ENCODE peak calls at places on chromosome 21, in five cellular contexts. U is AG09309; O is sciatic nerve; X is GDM1; H is stimulated activated CD8-positive, alpha-beta memory T cell treated with anti-CD3 and anti-CD28 coated beads, Interleukin-4, amount 100 ng/mL, for 24 hours. Y is an unnamed sample.

GRCh38 chr21:17610862-17611261 is 1.8 kb downstream of the BTG3 start:
- DNase-seq in U (no peak), O (no peak), X (no peak), H (no peak), Y (no peak)

GRCh38 chr21:36791695-36792451 is 93.0 kb downstream of the SIM2 start:
- DNase-seq in U (no peak), O (no peak), X (no peak), H (no peak), Y (no peak)

GRCh38 chr21:36704958-36705678 is 6.2 kb downstream of the SIM2 start:
- DNase-seq in U (no peak), O (peak; percentile 49), X (no peak), H (no peak), Y (no peak)

GRCh38 chr21:31343680-31344480 is at the start of gene TIAM1:
- DNase-seq in U (peak; percentile 38), O (peak; percentile 73), X (no peak), H (no peak), Y (peak; percentile 17)

GRCh38 chr21:32726742-32727477 is 903 bp downstream of the SYNJ1 start:
- DNase-seq in U (no peak), O (no peak), X (peak; percentile 11), H (no peak), Y (no peak)

GRCh38 chr21:25709684-25710265 is 24.9 kb downstream of the ATP5PF start:
- DNase-seq in U (no peak), O (no peak), X (no peak), H (no peak), Y (no peak)

GRCh38 chr21:42425603-42425985 is 21.9 kb downstream of the UBASH3A start:
- DNase-seq in U (no peak), O (no peak), X (no peak), H (no peak), Y (no peak)

GRCh38 chr21:17387030-17387617 is 125.7 kb upstream of the CXADR start:
- DNase-seq in U (no peak), O (peak; percentile 63), X (peak; percentile 16), H (peak; percentile 12), Y (no peak)

GRCh38 chr21:38591138-38591537 is 92.9 kb upstream of the ERG start:
- DNase-seq in U (no peak), O (no peak), X (no peak), H (no peak), Y (no peak)

GRCh38 chr21:45049725-45050359 is 24.5 kb upstream of the ADARB1 start:
- DNase-seq in U (no peak), O (peak; percentile 46), X (no peak), H (no peak), Y (no peak)

GRCh38 chr21:36697473-36698159 is 1.3 kb upstream of the SIM2 start:
- DNase-seq in U (no peak), O (no peak), X (no peak), H (no peak), Y (no peak)

GRCh38 chr21:42150458-42151085 is 68.4 kb upstream of the ABCG1 start:
- DNase-seq in U (no peak), O (peak; percentile 56), X (no peak), H (no peak), Y (no peak)

GRCh38 chr21:28615276-28615675 is 377.4 kb downstream of the LTN1 start:
- DNase-seq in U (no peak), O (no peak), X (no peak), H (no peak), Y (no peak)

GRCh38 chr21:32914424-32915070 is 111.2 kb upstream of the OLIG2 start:
- DNase-seq in U (no peak), O (no peak), X (no peak), H (no peak), Y (no peak)